ENCODE peak calls at places on chromosomes 7 and 10, in four cellular contexts. T is A549, W is Calu3, Y is endodermal cell. F is an unnamed sample.

GRCh38 chr10:94213980-94214379 is 148.8 kb downstream of the NOC3L start:
- DNase-seq in Y (no peak), W (no peak), T (no peak), F (no peak)

GRCh38 chr10:119395287-119396007 is 147.1 kb downstream of the RGS10 start:
- DNase-seq in W (no peak), Y (peak; percentile 66), T (no peak), F (peak; percentile 76)

GRCh38 chr10:131886181-131886716 is 14.6 kb upstream of the PPP2R2D start:
- DNase-seq in T (no peak), Y (no peak), W (no peak), F (peak; percentile 43)

GRCh38 chr10:117399341-117400196 is 24.3 kb upstream of the PDZD8 start:
- DNase-seq in W (no peak), T (no peak), Y (no peak), F (no peak)

GRCh38 chr10:29646238-29646902 is 11.6 kb upstream of the SVIL start:
- DNase-seq in Y (no peak), W (no peak), T (no peak), F (no peak)

GRCh38 chr7:24912874-24913514 is 67.0 kb downstream of the OSBPL3 start:
- DNase-seq in W (no peak), Y (no peak), T (no peak), F (no peak)

GRCh38 chr7:33487998-33488682 is 358.8 kb downstream of the BBS9 start:
- DNase-seq in Y (no peak), W (no peak), T (no peak), F (no peak)

GRCh38 chr10:99370993-99371392 is 41.8 kb downstream of the CNNM1 start:
- DNase-seq in Y (no peak), T (peak; percentile 69), W (peak; percentile 20), F (no peak)

GRCh38 chr10:94084344-94084743 is 90.6 kb downstream of the PLCE1 start:
- DNase-seq in Y (no peak), T (no peak), W (no peak), F (no peak)

GRCh38 chr7:142319970-142320369 is 62.1 kb upstream of the PRSS58 start:
- DNase-seq in T (no peak), Y (peak; percentile 84), W (peak; percentile 40), F (peak; percentile 54)

GRCh38 chr7:46723003-46723402 is 801.9 kb upstream of the IGFBP3 start:
- DNase-seq in T (no peak), Y (no peak), W (no peak), F (no peak)

GRCh38 chr7:98733036-98733435 is 116.0 kb downstream of the NPTX2 start:
- DNase-seq in Y (peak; percentile 94), T (peak; percentile 81), W (peak; percentile 64), F (peak; percentile 87)

GRCh38 chr7:76244781-76245391 is 43.2 kb downstream of the SRRM3 start:
- DNase-seq in T (no peak), W (no peak), Y (no peak), F (peak; percentile 55)

GRCh38 chr10:5565671-5566581 is 41.2 kb downstream of the CALML3 start:
- DNase-seq in Y (peak; percentile 36), W (no peak), T (no peak), F (peak; percentile 32)

GRCh38 chr7:155803418-155804376 is 8.6 kb downstream of the SHH start:
- DNase-seq in Y (peak; percentile 90), W (peak; percentile 41), T (peak; percentile 64), F (peak; percentile 85)

GRCh38 chr10:85319826-85320225 is 991.4 kb downstream of the CCSER2 start:
- DNase-seq in Y (no peak), W (no peak), T (no peak), F (no peak)

GRCh38 chr10:118980870-118981269 is 48.6 kb upstream of the NANOS1 start:
- DNase-seq in Y (peak; percentile 26), T (no peak), W (no peak), F (no peak)

GRCh38 chr7:102005933-102006332 is 188.5 kb downstream of the CUX1 start:
- DNase-seq in T (no peak), Y (no peak), W (no peak), F (peak; percentile 61)

F was measured in H7.